ENCODE peak calls at places on chromosomes 3 and 15, in five cellular contexts. One of them, this sample, is unnamed.

GRCh38 chr3:147369231-147369630 is 37.1 kb downstream of the ZIC4 start:
- DNase-seq in mesothelial cell of epicardium: no peak
- DNase-seq in psoas muscle: no peak
- DNase-seq in pancreas: no peak
- DNase-seq in SK-N-SH: no peak
- DNase-seq in this sample: no peak

GRCh38 chr3:2218375-2218774 is 119.7 kb downstream of the CNTN4 start:
- DNase-seq in pancreas: no peak
- DNase-seq in psoas muscle: no peak
- DNase-seq in SK-N-SH: no peak
- DNase-seq in mesothelial cell of epicardium: no peak
- DNase-seq in this sample: no peak

GRCh38 chr3:17320266-17320665 is 422.2 kb downstream of the TBC1D5 start:
- DNase-seq in SK-N-SH: no peak
- DNase-seq in mesothelial cell of epicardium: no peak
- DNase-seq in psoas muscle: no peak
- DNase-seq in pancreas: no peak
- DNase-seq in this sample: no peak

GRCh38 chr3:14506626-14507344 is 33.4 kb downstream of the GRIP2 start:
- DNase-seq in SK-N-SH: no peak
- DNase-seq in pancreas: no peak
- DNase-seq in psoas muscle: no peak
- DNase-seq in mesothelial cell of epicardium: no peak
- DNase-seq in this sample: no peak

GRCh38 chr3:32176989-32177701 is 61.3 kb upstream of the CMTM8 start:
- DNase-seq in mesothelial cell of epicardium: no peak
- DNase-seq in SK-N-SH: peak
- DNase-seq in pancreas: peak
- DNase-seq in psoas muscle: no peak
- DNase-seq in this sample: no peak

GRCh38 chr3:42778644-42779043 is 5.6 kb upstream of the CCDC13 start:
- DNase-seq in mesothelial cell of epicardium: no peak
- DNase-seq in psoas muscle: no peak
- DNase-seq in pancreas: no peak
- DNase-seq in SK-N-SH: no peak
- DNase-seq in this sample: peak

GRCh38 chr15:64521726-64522164 is 61.4 kb downstream of the ZNF609 start:
- DNase-seq in pancreas: peak
- DNase-seq in SK-N-SH: peak
- DNase-seq in psoas muscle: peak
- DNase-seq in mesothelial cell of epicardium: no peak
- DNase-seq in this sample: peak

GRCh38 chr3:16369885-16370284 is 104.9 kb downstream of the OXNAD1 start:
- DNase-seq in psoas muscle: no peak
- DNase-seq in mesothelial cell of epicardium: no peak
- DNase-seq in pancreas: no peak
- DNase-seq in SK-N-SH: no peak
- DNase-seq in this sample: no peak

GRCh38 chr3:160103397-160103796 is 114.8 kb downstream of the IL12A start:
- DNase-seq in mesothelial cell of epicardium: no peak
- DNase-seq in psoas muscle: no peak
- DNase-seq in SK-N-SH: no peak
- DNase-seq in pancreas: no peak
- DNase-seq in this sample: no peak

GRCh38 chr3:55797775-55798174 is 310.7 kb upstream of the WNT5A start:
- DNase-seq in mesothelial cell of epicardium: no peak
- DNase-seq in psoas muscle: no peak
- DNase-seq in pancreas: no peak
- DNase-seq in SK-N-SH: no peak
- DNase-seq in this sample: no peak

GRCh38 chr3:157175678-157176077 is 15.7 kb upstream of the CCNL1 start:
- DNase-seq in pancreas: no peak
- DNase-seq in mesothelial cell of epicardium: no peak
- DNase-seq in psoas muscle: no peak
- DNase-seq in SK-N-SH: peak
- DNase-seq in this sample: no peak

GRCh38 chr3:37024820-37025405 is 31.6 kb downstream of the MLH1 start:
- DNase-seq in mesothelial cell of epicardium: no peak
- DNase-seq in pancreas: no peak
- DNase-seq in SK-N-SH: no peak
- DNase-seq in psoas muscle: no peak
- DNase-seq in this sample: no peak

GRCh38 chr15:65896231-65896630 is 26.9 kb downstream of the RAB11A start:
- DNase-seq in mesothelial cell of epicardium: no peak
- DNase-seq in SK-N-SH: no peak
- DNase-seq in psoas muscle: no peak
- DNase-seq in pancreas: no peak
- DNase-seq in this sample: no peak

GRCh38 chr3:106628407-106628806 is 748.8 kb upstream of the CCDC54 start:
- DNase-seq in mesothelial cell of epicardium: no peak
- DNase-seq in pancreas: no peak
- DNase-seq in SK-N-SH: no peak
- DNase-seq in psoas muscle: no peak
- DNase-seq in this sample: no peak

GRCh38 chr3:186425788-186426730 is 64.0 kb upstream of the DGKG start:
- DNase-seq in SK-N-SH: no peak
- DNase-seq in pancreas: no peak
- DNase-seq in psoas muscle: no peak
- DNase-seq in mesothelial cell of epicardium: no peak
- DNase-seq in this sample: no peak

GRCh38 chr15:34730701-34731100 is 24.1 kb downstream of the GJD2 start:
- DNase-seq in SK-N-SH: no peak
- DNase-seq in psoas muscle: no peak
- DNase-seq in pancreas: no peak
- DNase-seq in mesothelial cell of epicardium: no peak
- DNase-seq in this sample: no peak

GRCh38 chr3:48215019-48215418 is 8.3 kb upstream of the CAMP start:
- DNase-seq in SK-N-SH: no peak
- DNase-seq in mesothelial cell of epicardium: no peak
- DNase-seq in pancreas: no peak
- DNase-seq in psoas muscle: peak
- DNase-seq in this sample: no peak

GRCh38 chr15:74317820-74318375 is 49.5 kb downstream of the CYP11A1 start:
- DNase-seq in SK-N-SH: peak
- DNase-seq in psoas muscle: peak
- DNase-seq in mesothelial cell of epicardium: no peak
- DNase-seq in pancreas: no peak
- DNase-seq in this sample: peak

GRCh38 chr3:86990171-86990733 is 697 bp downstream of the VGLL3 start:
- DNase-seq in mesothelial cell of epicardium: no peak
- DNase-seq in pancreas: peak
- DNase-seq in SK-N-SH: peak
- DNase-seq in psoas muscle: peak
- DNase-seq in this sample: no peak

GRCh38 chr3:4983739-4984510 is 4.7 kb downstream of the BHLHE40 start:
- DNase-seq in SK-N-SH: no peak
- DNase-seq in pancreas: peak
- DNase-seq in psoas muscle: peak
- DNase-seq in mesothelial cell of epicardium: no peak
- DNase-seq in this sample: peak

GRCh38 chr3:34200576-34200975 is 402.1 kb downstream of the PDCD6IP start:
- DNase-seq in pancreas: no peak
- DNase-seq in SK-N-SH: no peak
- DNase-seq in psoas muscle: no peak
- DNase-seq in mesothelial cell of epicardium: no peak
- DNase-seq in this sample: no peak

GRCh38 chr3:160127308-160127707 is 97.9 kb upstream of the C3orf80 start:
- DNase-seq in pancreas: no peak
- DNase-seq in psoas muscle: no peak
- DNase-seq in mesothelial cell of epicardium: no peak
- DNase-seq in SK-N-SH: no peak
- DNase-seq in this sample: no peak

GRCh38 chr3:151093905-151094304 is 8.4 kb downstream of the MED12L start:
- DNase-seq in pancreas: no peak
- DNase-seq in SK-N-SH: no peak
- DNase-seq in psoas muscle: no peak
- DNase-seq in mesothelial cell of epicardium: no peak
- DNase-seq in this sample: no peak

GRCh38 chr3:171095063-171095462 is 68.5 kb upstream of the SLC2A2 start:
- DNase-seq in SK-N-SH: no peak
- DNase-seq in psoas muscle: no peak
- DNase-seq in pancreas: no peak
- DNase-seq in mesothelial cell of epicardium: no peak
- DNase-seq in this sample: no peak

GRCh38 chr3:23875326-23875725 is 41.5 kb downstream of the NKIRAS1 start:
- DNase-seq in psoas muscle: no peak
- DNase-seq in SK-N-SH: no peak
- DNase-seq in pancreas: no peak
- DNase-seq in mesothelial cell of epicardium: no peak
- DNase-seq in this sample: no peak
- TF ChIP-seq CTCF in psoas muscle: no peak
- TF ChIP-seq CTCF in SK-N-SH: no peak
- TF ChIP-seq CTCF in pancreas: no peak
- TF ChIP-seq CTCF in mesothelial cell of epicardium: no peak
- TF ChIP-seq CTCF in this sample: no peak

GRCh38 chr3:127170794-127171193 is 22.1 kb upstream of the PRR23E start:
- DNase-seq in psoas muscle: no peak
- DNase-seq in mesothelial cell of epicardium: no peak
- DNase-seq in SK-N-SH: peak
- DNase-seq in pancreas: no peak
- DNase-seq in this sample: peak
- TF ChIP-seq CTCF in psoas muscle: no peak
- TF ChIP-seq CTCF in mesothelial cell of epicardium: no peak
- TF ChIP-seq CTCF in SK-N-SH: peak
- TF ChIP-seq CTCF in pancreas: no peak
- TF ChIP-seq CTCF in this sample: no peak

GRCh38 chr15:90529369-90530249 is at the start of gene CRTC3:
- DNase-seq in SK-N-SH: peak
- DNase-seq in mesothelial cell of epicardium: peak
- DNase-seq in psoas muscle: peak
- DNase-seq in pancreas: peak
- DNase-seq in this sample: no peak
- TF ChIP-seq CTCF in SK-N-SH: no peak
- TF ChIP-seq CTCF in mesothelial cell of epicardium: no peak
- TF ChIP-seq CTCF in psoas muscle: no peak
- TF ChIP-seq CTCF in pancreas: no peak
- TF ChIP-seq CTCF in this sample: no peak

GRCh38 chr15:50777045-50777444 is 11.5 kb upstream of the SPPL2A start:
- DNase-seq in pancreas: no peak
- DNase-seq in psoas muscle: no peak
- DNase-seq in SK-N-SH: no peak
- DNase-seq in mesothelial cell of epicardium: no peak
- DNase-seq in this sample: no peak
- TF ChIP-seq CTCF in pancreas: no peak
- TF ChIP-seq CTCF in psoas muscle: no peak
- TF ChIP-seq CTCF in SK-N-SH: peak
- TF ChIP-seq CTCF in mesothelial cell of epicardium: peak
- TF ChIP-seq CTCF in this sample: no peak

DNA sequence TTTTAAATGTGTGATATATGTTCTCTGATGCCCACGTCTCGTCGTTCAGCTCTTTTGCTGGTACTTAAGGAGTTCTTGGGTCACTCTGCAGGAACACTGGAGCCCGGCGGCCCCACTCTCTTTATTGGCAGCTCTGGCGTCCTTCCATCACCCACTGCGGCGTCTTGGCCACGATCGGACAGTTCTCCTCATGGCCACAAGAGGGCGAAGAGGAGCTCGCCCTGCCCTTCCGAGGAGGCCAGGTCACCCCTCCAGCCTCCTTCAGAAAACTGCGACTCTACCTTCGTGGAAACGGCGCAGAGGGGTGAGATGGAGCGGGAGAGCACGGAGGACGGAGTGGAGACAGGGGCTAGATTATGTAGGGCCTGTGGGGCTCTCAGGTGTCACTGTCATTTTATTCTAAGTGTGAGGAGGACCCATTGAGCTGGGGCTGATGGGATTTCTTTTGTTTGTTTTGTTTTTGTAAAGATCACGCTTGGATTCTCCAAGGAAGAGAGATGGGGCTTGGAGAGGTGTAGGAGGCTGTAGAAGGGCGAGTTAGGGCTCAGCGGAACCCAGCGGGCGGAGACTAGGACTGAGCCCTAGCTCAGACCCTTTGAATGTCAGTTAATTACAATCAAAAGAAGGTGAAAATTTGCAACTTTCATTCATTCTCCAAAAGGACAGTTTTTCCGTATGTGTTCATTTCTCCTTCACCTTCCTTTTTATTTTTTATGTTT is 28.0 kb upstream of the GABRA5 start:
- DNase-seq in pancreas: no peak
- DNase-seq in mesothelial cell of epicardium: no peak
- DNase-seq in SK-N-SH: peak
- DNase-seq in psoas muscle: no peak
- DNase-seq in this sample: no peak
- TF ChIP-seq CTCF in pancreas: no peak
- TF ChIP-seq CTCF in mesothelial cell of epicardium: peak
- TF ChIP-seq CTCF in SK-N-SH: peak
- TF ChIP-seq CTCF in psoas muscle: no peak
- TF ChIP-seq CTCF in this sample: no peak

DNA sequence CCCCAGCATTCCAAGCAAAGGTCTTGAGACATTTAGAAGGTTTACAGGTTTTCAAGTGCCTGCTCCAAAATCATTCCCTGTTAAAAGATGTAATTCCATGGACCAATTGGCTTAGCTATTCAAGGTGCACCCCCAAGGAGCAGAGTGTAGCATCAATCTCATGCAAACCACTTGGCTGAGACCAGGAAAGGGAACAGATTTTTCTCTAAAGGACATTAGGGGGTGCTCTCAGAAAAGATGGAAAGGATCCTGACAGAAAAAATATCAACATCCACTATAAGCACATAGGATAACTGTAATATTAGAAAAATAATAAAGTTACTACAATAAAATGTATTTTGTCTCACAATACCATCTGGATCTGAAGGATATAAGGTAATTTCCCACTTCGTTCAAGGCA is 328.0 kb upstream of the CDIN1 start:
- DNase-seq in psoas muscle: no peak
- DNase-seq in mesothelial cell of epicardium: no peak
- DNase-seq in SK-N-SH: no peak
- DNase-seq in pancreas: no peak
- DNase-seq in this sample: no peak
- TF ChIP-seq CTCF in psoas muscle: no peak
- TF ChIP-seq CTCF in mesothelial cell of epicardium: no peak
- TF ChIP-seq CTCF in SK-N-SH: no peak
- TF ChIP-seq CTCF in pancreas: no peak
- TF ChIP-seq CTCF in this sample: no peak

DNA sequence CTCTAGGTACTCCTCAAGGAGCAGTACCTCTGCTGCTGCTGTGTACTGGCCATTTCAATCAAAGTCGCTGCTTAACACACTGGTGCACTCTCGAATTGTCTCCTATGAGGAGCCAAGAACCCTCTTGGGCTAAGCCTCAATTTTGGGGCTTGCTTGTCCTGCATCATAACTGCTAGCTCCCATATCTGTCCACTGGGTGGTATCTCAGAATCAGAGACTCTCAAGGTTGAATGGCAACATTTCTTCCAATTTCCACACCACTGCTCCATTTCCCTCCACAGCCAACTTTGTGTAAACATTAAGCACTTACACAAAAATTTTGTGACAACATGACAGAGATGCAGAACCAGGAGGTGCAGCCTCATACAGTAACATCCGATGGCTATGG is 82.4 kb downstream of the XXYLT1 start:
- DNase-seq in psoas muscle: no peak
- DNase-seq in SK-N-SH: no peak
- DNase-seq in mesothelial cell of epicardium: no peak
- DNase-seq in pancreas: no peak
- DNase-seq in this sample: no peak
- TF ChIP-seq CTCF in psoas muscle: no peak
- TF ChIP-seq CTCF in SK-N-SH: peak
- TF ChIP-seq CTCF in mesothelial cell of epicardium: no peak
- TF ChIP-seq CTCF in pancreas: no peak
- TF ChIP-seq CTCF in this sample: no peak